ENCODE peak calls at places on chromosomes 2 and 18, in ten cellular contexts. J is endothelial cell; Q is stimulated activated CD4-positive, alpha-beta T cell treated with anti-CD3 and anti-CD28 coated beads, Interleukin-2, amount 100 ng/mL, for 48 hours; K is colonic mucosa; U is right lobe of liver; I is NCI-H82; R is activated naive CD4-positive, alpha-beta T cell; S is Kasumi-1; B is AML-193; L is A549. X is an unnamed sample.

GRCh38 chr2:226002438-226002837 is 602.9 kb downstream of the NYAP2 start:
- DNase-seq in J (no peak), Q (no peak), K (no peak), U (no peak), I (peak; percentile 9), R (no peak), S (no peak), B (peak; percentile 62), L (peak; percentile 26), X (no peak)

GRCh38 chr2:24886640-24887324 is 33.3 kb downstream of the ADCY3 start:
- DNase-seq in J (no peak), Q (no peak), K (no peak), U (no peak), I (no peak), R (no peak), S (peak; percentile 75), B (no peak), L (no peak), X (no peak)

GRCh38 chr2:109516445-109517117 is 97.2 kb downstream of the SEPTIN10 start:
- DNase-seq in J (peak; percentile 86), Q (peak; percentile 12), K (peak; percentile 70), U (peak; percentile 75), I (peak; percentile 75), R (no peak), S (peak; percentile 55), B (peak; percentile 24), L (peak; percentile 88), X (no peak)

GRCh38 chr2:121336528-121337294 is 51.7 kb upstream of the TFCP2L1 start:
- DNase-seq in J (no peak), Q (no peak), K (no peak), U (no peak), I (no peak), R (no peak), S (no peak), B (no peak), L (no peak), X (no peak)

GRCh38 chr18:68705119-68705518 is 9.8 kb downstream of the TMX3 start:
- DNase-seq in J (no peak), Q (no peak), K (no peak), U (no peak), I (no peak), R (no peak), S (no peak), B (no peak), L (no peak), X (no peak)

GRCh38 chr18:63158012-63158631 is 161.4 kb downstream of the BCL2 start:
- DNase-seq in J (no peak), Q (no peak), K (no peak), U (no peak), I (no peak), R (no peak), S (no peak), B (no peak), L (no peak), X (no peak)

GRCh38 chr18:55651236-55651635 is 63.2 kb upstream of the TCF4 start:
- DNase-seq in J (no peak), Q (no peak), K (no peak), U (no peak), I (no peak), R (no peak), S (no peak), B (no peak), L (no peak), X (no peak)

GRCh38 chr18:44799422-44800421 is 119.0 kb downstream of the SETBP1 start:
- DNase-seq in J (no peak), Q (no peak), K (no peak), U (no peak), I (no peak), R (no peak), S (no peak), B (no peak), L (no peak), X (no peak)

GRCh38 chr2:238305965-238306679 is 14.2 kb upstream of the TRAF3IP1 start:
- DNase-seq in J (no peak), Q (no peak), K (peak; percentile 74), U (no peak), I (no peak), R (no peak), S (no peak), B (no peak), L (no peak), X (no peak)

GRCh38 chr2:120109186-120110061 is 96.5 kb downstream of the EPB41L5 start:
- DNase-seq in J (no peak), Q (no peak), K (no peak), U (no peak), I (peak; percentile 86), R (no peak), S (peak; percentile 96), B (peak; percentile 78), L (peak; percentile 33), X (peak; percentile 35)

GRCh38 chr18:37450434-37451133 is 115.0 kb downstream of the CELF4 start:
- DNase-seq in J (peak; percentile 15), Q (no peak), K (peak; percentile 25), U (no peak), I (peak; percentile 25), R (no peak), S (no peak), B (no peak), L (no peak), X (no peak)

GRCh38 chr2:65096948-65097347 is 33.0 kb downstream of the RAB1A start:
- DNase-seq in J (no peak), Q (no peak), K (no peak), U (no peak), I (no peak), R (no peak), S (no peak), B (no peak), L (no peak), X (no peak)

GRCh38 chr2:96923810-96924774 is 54.2 kb upstream of the SEMA4C start:
- DNase-seq in J (no peak), Q (peak; percentile 2), K (no peak), U (no peak), I (no peak), R (peak; percentile 16), S (no peak), B (no peak), L (no peak), X (peak; percentile 78)

GRCh38 chr2:437772-438393 is 150.0 kb upstream of the ALKAL2 start:
- DNase-seq in J (no peak), Q (no peak), K (peak; percentile 35), U (no peak), I (peak; percentile 64), R (peak; percentile 31), S (peak; percentile 53), B (no peak), L (no peak), X (no peak)

GRCh38 chr2:114925296-114926255 is 483.1 kb downstream of the DPP10 start:
- DNase-seq in J (no peak), Q (no peak), K (no peak), U (no peak), I (no peak), R (no peak), S (no peak), B (no peak), L (no peak), X (no peak)

GRCh38 chr2:157393350-157393749 is 50.5 kb downstream of the CYTIP start:
- DNase-seq in J (no peak), Q (no peak), K (no peak), U (no peak), I (no peak), R (no peak), S (no peak), B (no peak), L (no peak), X (no peak)

GRCh38 chr2:64643838-64644219 is 9.9 kb downstream of the SERTAD2 start:
- DNase-seq in J (no peak), Q (no peak), K (no peak), U (no peak), I (no peak), R (no peak), S (no peak), B (no peak), L (no peak), X (no peak)

GRCh38 chr18:3869848-3870247 is 419.9 kb downstream of the TGIF1 start:
- DNase-seq in J (no peak), Q (no peak), K (no peak), U (no peak), I (peak; percentile 78), R (no peak), S (peak; percentile 59), B (peak; percentile 56), L (peak; percentile 19), X (peak; percentile 47)

GRCh38 chr18:24214144-24214543 is 75.3 kb downstream of the CABYR start:
- DNase-seq in J (no peak), Q (no peak), K (no peak), U (no peak), I (peak; percentile 43), R (no peak), S (no peak), B (no peak), L (no peak), X (no peak)

GRCh38 chr2:133171396-133172004 is 396.8 kb downstream of the NCKAP5 start:
- DNase-seq in J (peak; percentile 30), Q (no peak), K (peak; percentile 23), U (no peak), I (peak; percentile 86), R (no peak), S (peak; percentile 76), B (peak; percentile 47), L (peak; percentile 9), X (peak; percentile 66)

GRCh38 chr18:76328145-76328544 is 166.9 kb downstream of the ZNF516 start:
- DNase-seq in J (no peak), Q (no peak), K (no peak), U (no peak), I (no peak), R (no peak), S (no peak), B (no peak), L (no peak), X (no peak)

GRCh38 chr2:54945401-54946219 is 104.6 kb downstream of the RTN4 start:
- DNase-seq in J (no peak), Q (no peak), K (no peak), U (no peak), I (no peak), R (no peak), S (no peak), B (no peak), L (no peak), X (peak; percentile 71)

GRCh38 chr2:200509227-200509607 is 651 bp downstream of the KCTD18 start:
- DNase-seq in J (no peak), Q (no peak), K (peak; percentile 36), U (no peak), I (peak; percentile 39), R (no peak), S (peak; percentile 49), B (no peak), L (peak; percentile 38), X (peak; percentile 21)

GRCh38 chr2:105712166-105712915 is 32.4 kb upstream of the NCK2 start:
- DNase-seq in J (no peak), Q (no peak), K (no peak), U (no peak), I (peak; percentile 33), R (no peak), S (no peak), B (no peak), L (no peak), X (no peak)

GRCh38 chr2:216478151-216478550 is 20.5 kb upstream of the RPL37A start:
- DNase-seq in J (no peak), Q (no peak), K (no peak), U (no peak), I (no peak), R (no peak), S (peak; percentile 32), B (no peak), L (no peak), X (peak; percentile 71)

GRCh38 chr18:70333757-70334156 is 44.9 kb downstream of the SOCS6 start:
- DNase-seq in J (no peak), Q (no peak), K (no peak), U (no peak), I (no peak), R (no peak), S (no peak), B (no peak), L (peak; percentile 18), X (no peak)

GRCh38 chr2:187369471-187369870 is 78.6 kb downstream of the CALCRL start:
- DNase-seq in J (no peak), Q (no peak), K (no peak), U (no peak), I (no peak), R (no peak), S (no peak), B (no peak), L (no peak), X (no peak)

GRCh38 chr18:58858591-58859468 is 5.8 kb upstream of the ZNF532 start:
- DNase-seq in J (no peak), Q (no peak), K (peak; percentile 57), U (no peak), I (no peak), R (no peak), S (no peak), B (no peak), L (no peak), X (no peak)